ENCODE peak calls at places on chromosomes 6 and 20, in four cellular contexts. One of them, this sample, is unnamed.
A peak's percentile ranks its signal among the peaks of the same experiment; 100 is the strongest.

GRCh38 chr20:36796117-36796516 is 22.6 kb upstream of the DSN1 start:
- DNase-seq in foreskin fibroblast: no peak
- DNase-seq in upper lobe of right lung: no peak
- DNase-seq in CD8-positive, alpha-beta T cell: no peak
- DNase-seq in this sample: no peak

GRCh38 chr20:25032478-25033183 is 25.3 kb downstream of the ACSS1 start:
- DNase-seq in foreskin fibroblast: no peak
- DNase-seq in upper lobe of right lung: no peak
- DNase-seq in CD8-positive, alpha-beta T cell: no peak
- DNase-seq in this sample: no peak

GRCh38 chr6:27111743-27112142 is 135.8 kb upstream of the PRSS16 start:
- DNase-seq in foreskin fibroblast: no peak
- DNase-seq in upper lobe of right lung: no peak
- DNase-seq in CD8-positive, alpha-beta T cell: no peak
- DNase-seq in this sample: no peak

GRCh38 chr6:141492885-141493284 is 639.8 kb upstream of the GJE1 start:
- DNase-seq in foreskin fibroblast: no peak
- DNase-seq in upper lobe of right lung: no peak
- DNase-seq in CD8-positive, alpha-beta T cell: no peak
- DNase-seq in this sample: no peak

GRCh38 chr6:116316772-116317467 is 37.2 kb upstream of the TSPYL1 start:
- DNase-seq in foreskin fibroblast: no peak
- DNase-seq in upper lobe of right lung: no peak
- DNase-seq in CD8-positive, alpha-beta T cell: no peak
- DNase-seq in this sample: no peak

GRCh38 chr6:119215885-119216590 is 133.5 kb downstream of the MAN1A1 start:
- DNase-seq in foreskin fibroblast: no peak
- DNase-seq in upper lobe of right lung: no peak
- DNase-seq in CD8-positive, alpha-beta T cell: no peak
- DNase-seq in this sample: no peak

GRCh38 chr6:95572098-95572497 is 5.2 kb upstream of the MANEA start:
- DNase-seq in foreskin fibroblast: no peak
- DNase-seq in upper lobe of right lung: no peak
- DNase-seq in CD8-positive, alpha-beta T cell: no peak
- DNase-seq in this sample: no peak

GRCh38 chr6:169386431-169387057 is 132.9 kb upstream of the THBS2 start:
- DNase-seq in foreskin fibroblast: peak; percentile 92
- DNase-seq in upper lobe of right lung: no peak
- DNase-seq in CD8-positive, alpha-beta T cell: no peak
- DNase-seq in this sample: no peak

GRCh38 chr6:156427345-156427744 is 349.8 kb upstream of the ARID1B start:
- DNase-seq in foreskin fibroblast: peak; percentile 83
- DNase-seq in upper lobe of right lung: no peak
- DNase-seq in CD8-positive, alpha-beta T cell: no peak
- DNase-seq in this sample: no peak

GRCh38 chr6:42960243-42961019 is at the start of gene GNMT:
- DNase-seq in foreskin fibroblast: peak; percentile 48
- DNase-seq in upper lobe of right lung: peak; percentile 92
- DNase-seq in CD8-positive, alpha-beta T cell: peak; percentile 40
- DNase-seq in this sample: peak; percentile 43

GRCh38 chr6:137191238-137191637 is 17.8 kb upstream of the IL22RA2 start:
- DNase-seq in foreskin fibroblast: no peak
- DNase-seq in upper lobe of right lung: no peak
- DNase-seq in CD8-positive, alpha-beta T cell: no peak
- DNase-seq in this sample: no peak

GRCh38 chr6:78867020-78867369 is 356 bp upstream of the IRAK1BP1 start:
- DNase-seq in foreskin fibroblast: no peak
- DNase-seq in upper lobe of right lung: no peak
- DNase-seq in CD8-positive, alpha-beta T cell: no peak
- DNase-seq in this sample: no peak

GRCh38 chr6:111483736-111484654 is 977 bp upstream of the REV3L start:
- DNase-seq in foreskin fibroblast: peak; percentile 99
- DNase-seq in upper lobe of right lung: peak; percentile 95
- DNase-seq in CD8-positive, alpha-beta T cell: no peak
- DNase-seq in this sample: peak; percentile 79

GRCh38 chr6:136551103-136551502 is 881 bp upstream of the MAP7 start:
- DNase-seq in foreskin fibroblast: no peak
- DNase-seq in upper lobe of right lung: no peak
- DNase-seq in CD8-positive, alpha-beta T cell: no peak
- DNase-seq in this sample: no peak

DNA sequence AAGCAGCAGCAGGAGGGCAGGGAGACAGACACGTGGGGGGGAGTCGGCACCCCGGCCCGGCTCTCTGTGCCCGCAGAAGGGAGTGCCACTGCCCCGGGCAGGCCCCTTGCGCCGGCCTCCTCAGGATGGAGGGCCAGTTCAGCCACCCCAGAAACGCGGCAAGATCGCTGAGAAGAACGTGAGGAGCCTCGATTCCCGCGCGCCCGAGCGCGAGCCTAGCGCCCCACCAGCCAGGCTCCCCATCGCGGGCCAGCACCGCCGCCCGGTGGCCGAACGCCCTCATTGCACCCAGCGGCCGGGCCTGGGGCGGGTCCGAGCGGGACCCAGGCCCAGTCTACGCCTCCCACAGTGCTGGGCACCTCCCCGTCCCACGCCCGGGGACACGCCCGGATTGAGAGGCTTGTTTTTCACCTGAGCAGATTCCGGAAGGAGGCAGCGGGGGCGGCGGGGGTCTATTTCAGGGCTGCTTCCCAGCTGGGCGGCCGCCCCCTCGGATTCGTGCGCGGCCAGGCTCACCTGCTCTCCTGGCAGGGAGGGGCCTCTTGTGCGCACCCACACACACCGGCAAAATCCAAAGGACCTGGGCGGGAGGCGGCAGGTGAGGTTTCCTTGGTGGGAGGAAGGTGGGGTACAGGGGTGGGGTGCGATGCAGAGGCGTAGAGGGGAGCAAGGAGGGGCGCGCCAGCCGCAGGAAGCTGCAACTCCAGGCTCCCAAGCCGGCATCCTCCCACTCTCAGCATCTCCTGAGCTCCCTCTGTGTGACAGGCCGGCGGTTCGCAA is 9.0 kb upstream of the GRM4 start:
- DNase-seq in foreskin fibroblast: peak; percentile 78
- DNase-seq in upper lobe of right lung: peak; percentile 78
- DNase-seq in CD8-positive, alpha-beta T cell: peak; percentile 60
- DNase-seq in this sample: peak; percentile 89
- TF ChIP-seq CTCF in foreskin fibroblast: peak; percentile 93
- TF ChIP-seq CTCF in upper lobe of right lung: peak; percentile 98
- TF ChIP-seq CTCF in CD8-positive, alpha-beta T cell: peak; percentile 97
- TF ChIP-seq CTCF in this sample: peak; percentile 99

GRCh38 chr20:20820104-20820503 is 107.7 kb upstream of the RALGAPA2 start:
- DNase-seq in foreskin fibroblast: no peak
- DNase-seq in upper lobe of right lung: no peak
- DNase-seq in CD8-positive, alpha-beta T cell: no peak
- DNase-seq in this sample: peak; percentile 52
- TF ChIP-seq CTCF in foreskin fibroblast: peak; percentile 10
- TF ChIP-seq CTCF in upper lobe of right lung: peak; percentile 47
- TF ChIP-seq CTCF in CD8-positive, alpha-beta T cell: no peak
- TF ChIP-seq CTCF in this sample: peak; percentile 78

DNA sequence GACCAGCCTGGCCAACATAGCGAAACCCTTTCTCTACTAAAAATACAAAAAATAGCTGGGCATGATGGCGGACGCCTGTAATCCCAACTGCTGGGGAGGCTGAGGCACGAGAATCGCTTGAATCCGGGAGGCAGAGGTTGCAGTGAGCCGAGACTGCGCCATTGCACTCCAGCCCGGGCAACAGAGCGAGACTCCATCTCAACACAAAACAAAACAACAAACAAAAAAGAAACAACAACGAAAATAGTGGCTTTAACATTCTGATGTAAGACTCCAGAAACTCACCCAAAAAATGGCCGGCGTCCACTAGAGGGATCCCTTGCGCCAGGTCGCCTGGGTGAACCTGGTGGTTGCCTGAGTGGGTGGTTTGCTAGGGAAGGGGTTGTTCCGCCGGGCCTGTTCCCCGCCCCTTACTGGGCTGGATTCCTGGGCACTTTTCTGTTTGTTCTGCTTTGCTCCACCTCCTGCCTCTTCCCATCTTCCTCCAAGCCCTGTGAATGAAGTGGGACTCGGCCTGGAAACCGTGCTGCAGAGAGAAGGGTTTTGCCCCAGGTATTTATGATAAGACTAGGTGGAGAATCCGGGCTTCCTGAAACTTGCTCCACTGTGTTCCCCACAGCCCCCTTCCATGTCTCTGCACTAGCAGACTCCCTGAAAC is 1.5 kb downstream of the PABPC1L start:
- DNase-seq in foreskin fibroblast: peak; percentile 66
- DNase-seq in upper lobe of right lung: peak; percentile 89
- DNase-seq in CD8-positive, alpha-beta T cell: peak; percentile 35
- DNase-seq in this sample: peak; percentile 80
- TF ChIP-seq CTCF in foreskin fibroblast: peak; percentile 38
- TF ChIP-seq CTCF in upper lobe of right lung: peak; percentile 42
- TF ChIP-seq CTCF in CD8-positive, alpha-beta T cell: no peak
- TF ChIP-seq CTCF in this sample: peak; percentile 51

DNA sequence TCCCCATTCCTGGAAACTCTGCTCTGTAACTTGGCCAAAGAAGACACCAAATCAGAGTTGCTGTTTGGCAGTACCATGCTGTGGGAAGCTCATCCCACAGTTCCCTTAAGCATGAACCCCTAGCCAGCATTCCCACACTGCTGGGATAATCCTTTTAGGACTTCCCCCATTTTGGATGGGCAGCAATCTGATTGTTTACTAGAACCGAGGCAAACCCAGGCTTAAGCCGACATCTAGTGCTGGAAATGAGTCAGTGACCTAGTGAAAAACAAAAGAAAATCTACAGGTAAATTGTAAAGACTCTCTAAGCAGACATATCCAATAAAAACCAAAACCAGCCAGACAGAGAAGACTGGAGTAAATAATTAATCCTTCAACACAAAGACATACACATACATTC is 5.2 kb downstream of the DNAH8 start:
- DNase-seq in foreskin fibroblast: peak; percentile 46
- DNase-seq in upper lobe of right lung: no peak
- DNase-seq in CD8-positive, alpha-beta T cell: no peak
- DNase-seq in this sample: no peak
- TF ChIP-seq CTCF in foreskin fibroblast: no peak
- TF ChIP-seq CTCF in upper lobe of right lung: peak; percentile 8
- TF ChIP-seq CTCF in CD8-positive, alpha-beta T cell: no peak
- TF ChIP-seq CTCF in this sample: no peak

GRCh38 chr6:132813173-132813856 is 1.1 kb upstream of the RPS12 start:
- DNase-seq in foreskin fibroblast: peak; percentile 77
- DNase-seq in upper lobe of right lung: peak; percentile 81
- DNase-seq in CD8-positive, alpha-beta T cell: peak; percentile 34
- DNase-seq in this sample: peak; percentile 49
- TF ChIP-seq CTCF in foreskin fibroblast: no peak
- TF ChIP-seq CTCF in upper lobe of right lung: no peak
- TF ChIP-seq CTCF in CD8-positive, alpha-beta T cell: no peak
- TF ChIP-seq CTCF in this sample: no peak

GRCh38 chr6:52260634-52261033 is 16.3 kb upstream of the IL17F start:
- DNase-seq in foreskin fibroblast: no peak
- DNase-seq in upper lobe of right lung: no peak
- DNase-seq in CD8-positive, alpha-beta T cell: no peak
- DNase-seq in this sample: no peak

GRCh38 chr6:52261229-52261628 is 16.9 kb upstream of the IL17F start:
- DNase-seq in foreskin fibroblast: peak; percentile 87
- DNase-seq in upper lobe of right lung: no peak
- DNase-seq in CD8-positive, alpha-beta T cell: no peak
- DNase-seq in this sample: no peak

GRCh38 chr6:52263709-52264320 is 19.5 kb upstream of the IL17F start:
- DNase-seq in foreskin fibroblast: peak; percentile 92
- DNase-seq in upper lobe of right lung: peak; percentile 71
- DNase-seq in CD8-positive, alpha-beta T cell: peak; percentile 59
- DNase-seq in this sample: peak; percentile 71

GRCh38 chr6:52262620-52263344 is 18.5 kb upstream of the IL17F start:
- DNase-seq in foreskin fibroblast: no peak
- DNase-seq in upper lobe of right lung: no peak
- DNase-seq in CD8-positive, alpha-beta T cell: peak; percentile 53
- DNase-seq in this sample: no peak
- TF ChIP-seq CTCF in foreskin fibroblast: no peak
- TF ChIP-seq CTCF in upper lobe of right lung: no peak
- TF ChIP-seq CTCF in CD8-positive, alpha-beta T cell: no peak
- TF ChIP-seq CTCF in this sample: no peak

DNA sequence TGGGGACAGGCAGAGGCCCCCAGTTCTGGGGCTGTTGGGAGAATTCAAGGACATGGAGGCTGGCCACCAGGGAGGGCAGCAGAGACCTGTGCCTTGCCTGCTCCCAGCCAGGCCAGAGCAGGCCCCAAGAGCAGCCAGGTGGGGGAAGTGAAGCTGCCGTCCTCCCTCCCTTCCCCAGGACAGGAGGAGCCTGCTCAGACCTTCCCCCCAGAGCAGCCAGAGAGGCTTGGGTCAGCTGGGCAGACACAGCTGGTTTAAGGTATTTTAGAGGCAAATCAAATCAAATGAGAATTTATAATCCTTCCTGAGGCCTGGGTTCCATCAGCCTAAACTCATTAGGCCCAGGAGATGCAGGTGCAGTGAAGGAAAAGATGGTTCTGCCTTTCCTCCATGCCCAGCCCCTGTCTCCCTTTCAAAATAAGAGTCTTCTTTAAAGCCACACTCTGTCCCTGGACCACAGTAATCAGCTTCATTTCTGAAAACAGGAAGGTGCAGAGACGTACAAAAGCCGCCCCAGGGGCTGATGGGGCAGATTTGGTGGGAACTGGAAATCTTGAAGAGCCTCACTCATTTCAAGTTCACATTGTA is 21.7 kb downstream of the BMP7 start:
- DNase-seq in foreskin fibroblast: no peak
- DNase-seq in upper lobe of right lung: no peak
- DNase-seq in CD8-positive, alpha-beta T cell: no peak
- DNase-seq in this sample: no peak
- TF ChIP-seq CTCF in foreskin fibroblast: no peak
- TF ChIP-seq CTCF in upper lobe of right lung: no peak
- TF ChIP-seq CTCF in CD8-positive, alpha-beta T cell: no peak
- TF ChIP-seq CTCF in this sample: no peak

GRCh38 chr6:82333781-82334180 is 29.8 kb upstream of the TPBG start:
- DNase-seq in foreskin fibroblast: no peak
- DNase-seq in upper lobe of right lung: no peak
- DNase-seq in CD8-positive, alpha-beta T cell: no peak
- DNase-seq in this sample: no peak

GRCh38 chr6:82337688-82338257 is 25.8 kb upstream of the TPBG start:
- DNase-seq in foreskin fibroblast: no peak
- DNase-seq in upper lobe of right lung: no peak
- DNase-seq in CD8-positive, alpha-beta T cell: no peak
- DNase-seq in this sample: no peak
- TF ChIP-seq CTCF in foreskin fibroblast: no peak
- TF ChIP-seq CTCF in upper lobe of right lung: no peak
- TF ChIP-seq CTCF in CD8-positive, alpha-beta T cell: no peak
- TF ChIP-seq CTCF in this sample: no peak

DNA sequence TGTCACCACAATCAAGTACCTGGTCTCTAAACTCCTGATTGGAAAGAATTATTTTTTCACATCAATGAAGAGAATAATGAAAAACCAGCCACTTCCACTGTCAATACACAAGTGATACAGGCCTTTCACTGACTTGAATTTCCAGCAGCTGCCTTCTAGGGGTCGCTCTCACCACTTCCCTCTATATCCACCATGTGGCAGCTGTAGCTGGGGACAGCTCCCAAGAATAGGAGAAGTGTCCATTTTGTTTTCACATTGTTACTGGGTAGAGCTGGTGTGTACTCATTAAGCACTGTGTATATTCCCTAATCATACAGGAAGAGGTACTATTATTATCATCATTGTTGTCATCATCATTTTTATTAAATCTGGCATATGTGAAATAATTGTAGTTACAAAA is 438.4 kb upstream of the SPTLC3 start:
- DNase-seq in foreskin fibroblast: no peak
- DNase-seq in upper lobe of right lung: no peak
- DNase-seq in CD8-positive, alpha-beta T cell: no peak
- DNase-seq in this sample: peak; percentile 57
- TF ChIP-seq CTCF in foreskin fibroblast: no peak
- TF ChIP-seq CTCF in upper lobe of right lung: peak; percentile 39
- TF ChIP-seq CTCF in CD8-positive, alpha-beta T cell: no peak
- TF ChIP-seq CTCF in this sample: peak; percentile 35